ENCODE peak calls at places on chromosome 9, in six cellular contexts. X, N, G, T, Z and K are unnamed samples.

GRCh38 chr9:649128-650074 is 192.1 kb upstream of the DMRT1 start:
- DNase-seq in X (no peak), N (no peak), G (no peak), T (no peak), Z (no peak), K (peak; percentile 28)

GRCh38 chr9:72753261-72753893 is 199.5 kb downstream of the ALDH1A1 start:
- DNase-seq in X (no peak), N (peak; percentile 14), G (no peak), T (no peak), Z (no peak), K (no peak)

GRCh38 chr9:110842976-110843375 is 174.4 kb downstream of the MUSK start:
- DNase-seq in X (no peak), N (no peak), G (no peak), T (no peak), Z (no peak), K (no peak)

GRCh38 chr9:121863931-121864330 is 212.5 kb downstream of the DAB2IP start:
- DNase-seq in X (no peak), N (no peak), G (no peak), T (no peak), Z (no peak), K (no peak)

GRCh38 chr9:70587143-70587710 is 172.8 kb upstream of the KLF9 start:
- DNase-seq in X (no peak), N (no peak), G (no peak), T (no peak), Z (no peak), K (no peak)

GRCh38 chr9:82720515-82720914 is 342.4 kb downstream of the RASEF start:
- DNase-seq in X (no peak), N (no peak), G (no peak), T (no peak), Z (no peak), K (no peak)

GRCh38 chr9:38641985-38642864 is 21.8 kb upstream of the ANKRD18A start:
- DNase-seq in X (no peak), N (peak; percentile 69), G (peak; percentile 7), T (peak; percentile 45), Z (peak; percentile 24), K (peak; percentile 79)

GRCh38 chr9:89426389-89426961 is 71.4 kb downstream of the SEMA4D start:
- DNase-seq in X (peak; percentile 37), N (no peak), G (no peak), T (no peak), Z (no peak), K (no peak)

GRCh38 chr9:108049026-108049591 is 559.5 kb upstream of the KLF4 start:
- DNase-seq in X (no peak), N (no peak), G (no peak), T (no peak), Z (no peak), K (no peak)

GRCh38 chr9:69131682-69132081 is 42.4 kb upstream of the TJP2 start:
- DNase-seq in X (no peak), N (no peak), G (no peak), T (no peak), Z (no peak), K (no peak)

GRCh38 chr9:113293285-113293874 is 9.8 kb downstream of the RNF183 start:
- DNase-seq in X (no peak), N (no peak), G (no peak), T (no peak), Z (no peak), K (no peak)

GRCh38 chr9:38036359-38037084 is 32.5 kb downstream of the SHB start:
- DNase-seq in X (no peak), N (no peak), G (no peak), T (no peak), Z (no peak), K (no peak)

GRCh38 chr9:131090025-131090787 is 6.1 kb upstream of the AIF1L start:
- DNase-seq in X (no peak), N (no peak), G (no peak), T (no peak), Z (no peak), K (no peak)

GRCh38 chr9:38091310-38092199 is 22.5 kb upstream of the SHB start:
- DNase-seq in X (no peak), N (no peak), G (no peak), T (no peak), Z (no peak), K (no peak)

GRCh38 chr9:121217609-121218292 is 16.1 kb upstream of the RAB14 start:
- DNase-seq in X (no peak), N (no peak), G (no peak), T (no peak), Z (no peak), K (no peak)

GRCh38 chr9:5897851-5898250 is 7.2 kb downstream of the MLANA start:
- DNase-seq in X (no peak), N (no peak), G (no peak), T (no peak), Z (no peak), K (no peak)

GRCh38 chr9:117365438-117365837 is 49.4 kb downstream of the ASTN2 start:
- DNase-seq in X (no peak), N (no peak), G (no peak), T (no peak), Z (no peak), K (no peak)

GRCh38 chr9:129482521-129483466 is 138.1 kb downstream of the C9orf50 start:
- DNase-seq in X (peak; percentile 84), N (peak; percentile 80), G (peak; percentile 71), T (peak; percentile 92), Z (peak; percentile 40), K (peak; percentile 89)

GRCh38 chr9:126589349-126589748 is 24.4 kb upstream of the LMX1B start:
- DNase-seq in X (no peak), N (no peak), G (no peak), T (no peak), Z (no peak), K (no peak)

GRCh38 chr9:130501645-130502044 is 56.9 kb downstream of the ASS1 start:
- DNase-seq in X (no peak), N (no peak), G (no peak), T (no peak), Z (no peak), K (no peak)

GRCh38 chr9:3719286-3719685 is 193.5 kb upstream of the RFX3 start:
- DNase-seq in X (no peak), N (no peak), G (no peak), T (no peak), Z (no peak), K (no peak)

GRCh38 chr9:2093920-2094597 is 78.9 kb downstream of the SMARCA2 start:
- DNase-seq in X (peak; percentile 60), N (peak; percentile 11), G (no peak), T (no peak), Z (no peak), K (no peak)

GRCh38 chr9:120715331-120715924 is 1.2 kb upstream of the MEGF9 start:
- DNase-seq in X (no peak), N (peak; percentile 34), G (peak; percentile 28), T (no peak), Z (peak; percentile 44), K (peak; percentile 83)

GRCh38 chr9:104557179-104557634 is 11.8 kb upstream of the OR13C8 start:
- DNase-seq in X (no peak), N (no peak), G (no peak), T (no peak), Z (no peak), K (no peak)

GRCh38 chr9:13429271-13429670 is 149.8 kb upstream of the MPDZ start:
- DNase-seq in X (no peak), N (no peak), G (no peak), T (no peak), Z (no peak), K (no peak)

GRCh38 chr9:86077286-86077685 is 22.1 kb downstream of the GOLM1 start:
- DNase-seq in X (no peak), N (no peak), G (no peak), T (no peak), Z (no peak), K (no peak)

GRCh38 chr9:34664281-34665108 is 2.0 kb upstream of the CCL27 start:
- DNase-seq in X (peak; percentile 79), N (peak; percentile 82), G (peak; percentile 77), T (peak; percentile 85), Z (peak; percentile 74), K (peak; percentile 60)

GRCh38 chr9:34206561-34206960 is 27.7 kb downstream of the UBAP1 start:
- DNase-seq in X (no peak), N (no peak), G (no peak), T (no peak), Z (no peak), K (no peak)

GRCh38 chr9:137053944-137054931 is at the start of gene ENTPD2:
- DNase-seq in X (peak; percentile 75), N (peak; percentile 85), G (no peak), T (peak; percentile 85), Z (no peak), K (no peak)

GRCh38 chr9:38224941-38225340 is 155.9 kb upstream of the SHB start:
- DNase-seq in X (no peak), N (no peak), G (no peak), T (no peak), Z (no peak), K (no peak)

GRCh38 chr9:108776920-108777650 is 78.7 kb downstream of the ACTL7B start:
- DNase-seq in X (no peak), N (peak; percentile 16), G (no peak), T (peak; percentile 43), Z (no peak), K (no peak)

GRCh38 chr9:137971477-137972138 is 94.0 kb downstream of the CACNA1B start:
- DNase-seq in X (peak; percentile 41), N (no peak), G (no peak), T (peak; percentile 16), Z (no peak), K (no peak)

GRCh38 chr9:76756273-76756650 is 8.0 kb upstream of the PCA3 start:
- DNase-seq in X (peak; percentile 49), N (peak; percentile 55), G (peak; percentile 34), T (no peak), Z (peak; percentile 20), K (no peak)

GRCh38 chr9:93112864-93113389 is 16.9 kb downstream of the CARD19 start:
- DNase-seq in X (peak; percentile 36), N (peak; percentile 4), G (no peak), T (no peak), Z (no peak), K (no peak)

GRCh38 chr9:72691671-72692070 is 170.3 kb downstream of the TMC1 start:
- DNase-seq in X (no peak), N (no peak), G (no peak), T (no peak), Z (no peak), K (no peak)

GRCh38 chr9:13963005-13963653 is 350.8 kb downstream of the NFIB start:
- DNase-seq in X (no peak), N (no peak), G (no peak), T (no peak), Z (no peak), K (no peak)

GRCh38 chr9:134054891-134055811 is 12.7 kb downstream of the BRD3 start:
- DNase-seq in X (peak; percentile 41), N (peak; percentile 30), G (no peak), T (no peak), Z (no peak), K (no peak)

GRCh38 chr9:133750927-133751649 is 12.9 kb upstream of the SARDH start:
- DNase-seq in X (no peak), N (no peak), G (no peak), T (peak; percentile 15), Z (no peak), K (peak; percentile 15)

GRCh38 chr9:133508046-133508445 is 16.7 kb downstream of the MYMK start:
- DNase-seq in X (no peak), N (no peak), G (no peak), T (no peak), Z (no peak), K (no peak)